ENCODE peak calls at places on chromosomes 5 and 9, in six cellular contexts. F is sciatic nerve; O is GDM1; L is kidney glomerular epithelial cell; N is activated CD8-positive, alpha-beta memory T cell treated with anti-CD3 and anti-CD28 coated beads for 48 hours; D is uterus. A is an unnamed sample.

GRCh38 chr9:93824386-93825294 is 130.5 kb downstream of the BARX1 start:
- DNase-seq in O (no peak), F (no peak), L (no peak), N (no peak), D (no peak), A (peak; percentile 64)

GRCh38 chr9:107422189-107422802 is 67.3 kb downstream of the KLF4 start:
- DNase-seq in F (peak; percentile 79), L (peak; percentile 35), O (peak; percentile 34), N (peak; percentile 6), D (peak; percentile 37), A (peak; percentile 78)

GRCh38 chr9:91180930-91181268 is 180.8 kb downstream of the AUH start:
- DNase-seq in F (no peak), D (no peak), N (no peak), L (no peak), O (no peak), A (no peak)

GRCh38 chr9:20219437-20219836 is 402.9 kb downstream of the MLLT3 start:
- DNase-seq in L (no peak), O (no peak), D (no peak), F (no peak), N (no peak), A (no peak)

GRCh38 chr5:95272530-95272929 is 12.4 kb downstream of the MCTP1 start:
- DNase-seq in N (no peak), D (no peak), L (no peak), F (no peak), O (no peak), A (no peak)

GRCh38 chr5:178117911-178118310 is 4.6 kb downstream of the N4BP3 start:
- DNase-seq in D (no peak), N (no peak), F (no peak), L (no peak), O (no peak), A (no peak)

GRCh38 chr5:119327018-119327417 is 28.8 kb upstream of the TNFAIP8 start:
- DNase-seq in F (no peak), O (no peak), D (no peak), L (no peak), N (no peak), A (no peak)

GRCh38 chr9:93505518-93506123 is 52.2 kb upstream of the FAM120AOS start:
- DNase-seq in D (no peak), L (no peak), F (no peak), N (no peak), O (no peak), A (no peak)

GRCh38 chr5:1409386-1410110 is 35.7 kb downstream of the SLC6A3 start:
- DNase-seq in D (no peak), O (no peak), N (no peak), F (no peak), L (no peak), A (peak; percentile 66)

GRCh38 chr9:3498691-3499090 is 27.1 kb downstream of the RFX3 start:
- DNase-seq in D (no peak), F (no peak), N (no peak), O (no peak), L (peak; percentile 34), A (no peak)

GRCh38 chr5:39517800-39518199 is 93.0 kb upstream of the DAB2 start:
- DNase-seq in N (no peak), F (no peak), D (no peak), L (peak; percentile 99), O (no peak), A (no peak)

GRCh38 chr5:161960314-161960713 is 107.3 kb upstream of the GABRG2 start:
- DNase-seq in D (no peak), F (no peak), O (no peak), L (no peak), N (no peak), A (no peak)

GRCh38 chr9:22683393-22684075 is 236.9 kb downstream of the DMRTA1 start:
- DNase-seq in F (no peak), O (no peak), N (no peak), L (peak; percentile 69), D (no peak), A (no peak)

GRCh38 chr9:92846662-92847145 is 31.1 kb downstream of the ZNF484 start:
- DNase-seq in O (no peak), L (no peak), N (no peak), D (no peak), F (no peak), A (no peak)

GRCh38 chr9:121226186-121226585 is 24.5 kb upstream of the RAB14 start:
- DNase-seq in D (no peak), F (no peak), N (no peak), O (no peak), L (no peak), A (no peak)

GRCh38 chr9:136507992-136508375 is 25.1 kb upstream of the SEC16A start:
- DNase-seq in F (no peak), O (no peak), D (no peak), L (no peak), N (no peak), A (no peak)

GRCh38 chr9:128429505-128430086 is 8.9 kb downstream of the CERCAM start:
- DNase-seq in D (no peak), N (no peak), F (no peak), O (no peak), L (no peak), A (no peak)

GRCh38 chr5:143862260-143862659 is 50.3 kb downstream of the HMHB1 start:
- DNase-seq in O (no peak), N (no peak), F (no peak), L (no peak), D (no peak), A (no peak)

GRCh38 chr9:91775011-91775707 is 174.9 kb downstream of the ROR2 start:
- DNase-seq in N (peak; percentile 60), L (peak; percentile 61), O (peak; percentile 9), D (peak; percentile 74), F (peak; percentile 74), A (peak; percentile 83)

GRCh38 chr9:137579259-137579604 is 507 bp upstream of the DPH7 start:
- DNase-seq in D (no peak), O (no peak), N (no peak), L (no peak), F (no peak), A (peak; percentile 83)

GRCh38 chr9:32423371-32423770 is 38.9 kb downstream of the ACO1 start:
- DNase-seq in O (no peak), L (peak; percentile 35), N (no peak), D (no peak), F (no peak), A (no peak)

GRCh38 chr5:74250304-74251102 is 390.0 kb downstream of the ENC1 start:
- DNase-seq in D (peak; percentile 27), L (no peak), O (no peak), F (no peak), N (no peak), A (no peak)

A was measured in spleen.